ENCODE peak calls at places on chromosomes 5 and 9, in five cellular contexts. U is caudate nucleus, J is HL-60, Z is transverse colon, O is neuronal stem cell. L is an unnamed sample.

GRCh38 chr5:154524181-154524580 is 46.2 kb upstream of the HAND1 start:
- DNase-seq in U (no peak), J (no peak), Z (no peak), O (no peak), L (no peak)

GRCh38 chr9:124286292-124286931 is 28.7 kb downstream of the NEK6 start:
- DNase-seq in U (no peak), J (peak), Z (peak), O (no peak), L (peak)

GRCh38 chr5:19802686-19803085 is 185.3 kb downstream of the CDH18 start:
- DNase-seq in U (no peak), J (no peak), Z (no peak), O (peak), L (no peak)

GRCh38 chr5:67971223-67971830 is 244.2 kb upstream of the PIK3R1 start:
- DNase-seq in U (no peak), J (no peak), Z (peak), O (no peak), L (no peak)

GRCh38 chr5:38871211-38871610 is 25.4 kb downstream of the OSMR start:
- DNase-seq in U (no peak), J (no peak), Z (no peak), O (no peak), L (no peak)

GRCh38 chr9:93186151-93186715 is 2.3 kb downstream of the WNK2 start:
- DNase-seq in U (no peak), J (no peak), Z (no peak), O (no peak), L (no peak)

GRCh38 chr9:69755205-69755604 is 4.6 kb downstream of the PTAR1 start:
- DNase-seq in U (no peak), J (no peak), Z (no peak), O (no peak), L (no peak)

GRCh38 chr5:33842456-33842855 is 49.3 kb downstream of the ADAMTS12 start:
- DNase-seq in U (no peak), J (no peak), Z (no peak), O (no peak), L (no peak)

GRCh38 chr5:73861313-73861978 is 235.4 kb downstream of the ARHGEF28 start:
- DNase-seq in U (no peak), J (peak), Z (no peak), O (no peak), L (no peak)

GRCh38 chr5:143208781-143209510 is 194.5 kb downstream of the NR3C1 start:
- DNase-seq in U (no peak), J (no peak), Z (no peak), O (no peak), L (no peak)

GRCh38 chr5:134084166-134084565 is 30.3 kb upstream of the TCF7 start:
- DNase-seq in U (no peak), J (no peak), Z (no peak), O (no peak), L (no peak)

GRCh38 chr9:117400131-117400530 is 14.7 kb downstream of the ASTN2 start:
- DNase-seq in U (no peak), J (no peak), Z (no peak), O (no peak), L (no peak)

GRCh38 chr5:172144291-172144815 is 43.7 kb downstream of the STK10 start:
- DNase-seq in U (no peak), J (no peak), Z (peak), O (no peak), L (no peak)

GRCh38 chr9:125701351-125701750 is 5.7 kb downstream of the MAPKAP1 start:
- DNase-seq in U (no peak), J (no peak), Z (no peak), O (no peak), L (no peak)

GRCh38 chr5:87081511-87082372 is 185.9 kb upstream of the RASA1 start:
- DNase-seq in U (no peak), J (peak), Z (peak), O (no peak), L (no peak)

GRCh38 chr5:133376986-133377385 is 235.4 kb downstream of the FSTL4 start:
- DNase-seq in U (no peak), J (no peak), Z (no peak), O (no peak), L (peak)

GRCh38 chr5:111973946-111974345 is 217.0 kb upstream of the NREP start:
- DNase-seq in U (no peak), J (no peak), Z (no peak), O (no peak), L (no peak)

GRCh38 chr5:147530801-147531389 is 21.0 kb upstream of the DPYSL3 start:
- DNase-seq in U (no peak), J (no peak), Z (no peak), O (no peak), L (no peak)

GRCh38 chr5:143342607-143343006 is 60.9 kb downstream of the NR3C1 start:
- DNase-seq in U (no peak), J (no peak), Z (no peak), O (no peak), L (no peak)

GRCh38 chr5:53333160-53333559 is 147.3 kb upstream of the FST start:
- DNase-seq in U (no peak), J (no peak), Z (no peak), O (no peak), L (no peak)

GRCh38 chr5:27234916-27235315 is 196.5 kb upstream of the CDH9 start:
- DNase-seq in U (no peak), J (no peak), Z (no peak), O (no peak), L (no peak)

GRCh38 chr9:110555551-110555950 is 24.0 kb downstream of the SVEP1 start:
- DNase-seq in U (no peak), J (no peak), Z (no peak), O (no peak), L (no peak)

GRCh38 chr5:116411101-116411571 is 163.5 kb downstream of the SEMA6A start:
- DNase-seq in U (no peak), J (no peak), Z (no peak), O (no peak), L (no peak)

GRCh38 chr9:12224449-12224848 is 468.7 kb upstream of the TYRP1 start:
- DNase-seq in U (no peak), J (no peak), Z (no peak), O (no peak), L (no peak)

GRCh38 chr5:81424728-81425127 is 30.8 kb upstream of the ACOT12 start:
- DNase-seq in U (no peak), J (no peak), Z (no peak), O (no peak), L (no peak)

GRCh38 chr9:35691757-35692301 is 2.1 kb upstream of the TPM2 start:
- DNase-seq in U (no peak), J (no peak), Z (no peak), O (no peak), L (no peak)

GRCh38 chr9:134433101-134433500 is 106.8 kb downstream of the RXRA start:
- DNase-seq in U (no peak), J (no peak), Z (no peak), O (no peak), L (no peak)

GRCh38 chr9:134435527-134436355 is 109.5 kb downstream of the RXRA start:
- DNase-seq in U (no peak), J (no peak), Z (no peak), O (no peak), L (no peak)

GRCh38 chr9:134432471-134432870 is 106.2 kb downstream of the RXRA start:
- DNase-seq in U (no peak), J (no peak), Z (no peak), O (no peak), L (no peak)

GRCh38 chr9:134434896-134435506 is 108.7 kb downstream of the RXRA start:
- DNase-seq in U (peak), J (no peak), Z (peak), O (no peak), L (peak)

DNA sequence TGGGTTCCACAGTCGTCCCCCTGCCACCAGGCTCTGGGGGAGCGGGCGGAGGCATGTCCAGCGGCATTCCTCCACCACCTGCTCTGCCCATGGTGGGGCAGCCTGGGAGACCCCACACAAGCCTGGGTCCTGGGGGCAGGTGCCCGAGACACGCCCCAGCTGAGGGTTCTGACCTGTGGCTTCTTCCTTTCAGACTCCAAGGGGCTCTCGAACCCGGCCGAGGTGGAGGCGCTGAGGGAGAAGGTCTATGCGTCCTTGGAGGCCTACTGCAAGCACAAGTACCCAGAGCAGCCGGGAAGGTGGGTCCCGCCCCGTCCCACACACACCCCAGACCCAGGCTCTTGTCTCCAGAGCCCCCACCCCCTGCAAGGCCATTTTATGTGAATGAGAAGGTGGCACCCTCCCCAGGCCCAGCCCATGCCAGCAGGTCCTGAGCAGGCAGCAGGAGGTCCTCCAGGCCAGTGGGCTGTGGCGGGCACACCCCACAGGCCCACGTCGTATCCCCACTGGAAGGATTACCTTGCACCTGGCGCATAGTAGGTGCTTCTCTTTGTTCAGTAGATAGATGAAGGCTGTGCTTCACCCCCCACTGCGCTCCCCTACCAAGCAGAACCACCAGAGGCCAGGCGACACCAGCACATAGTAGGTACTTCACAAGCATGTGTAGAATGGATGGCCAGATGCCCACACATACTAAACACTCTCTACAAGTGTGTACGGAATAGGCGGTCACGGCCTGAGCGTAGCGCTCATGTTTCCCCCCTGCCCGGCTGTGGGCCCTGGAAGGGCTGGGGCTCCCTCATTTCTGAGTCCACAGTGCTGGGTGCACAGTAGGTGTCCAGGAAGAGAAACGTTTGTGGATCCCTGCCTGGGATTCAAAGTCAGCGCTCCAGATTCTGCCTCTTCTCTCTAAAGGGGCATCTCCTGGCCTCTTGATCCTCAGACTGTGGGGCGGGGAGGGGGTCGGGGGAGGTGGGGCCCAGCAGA is 107.9 kb downstream of the RXRA start:
- DNase-seq in U (no peak), J (no peak), Z (no peak), O (no peak), L (no peak)
- H3K27ac ChIP-seq in U (peak), J (no peak), Z (peak), O (peak), L (peak)

GRCh38 chr5:128965638-128966302 is 482 bp downstream of the SLC27A6 start:
- DNase-seq in U (no peak), J (no peak), Z (no peak), O (no peak), L (peak)
- H3K27ac ChIP-seq in U (no peak), J (no peak), Z (no peak), O (no peak), L (no peak)

GRCh38 chr5:139371482-139372435 is 11.3 kb downstream of the SLC23A1 start:
- DNase-seq in U (no peak), J (no peak), Z (no peak), O (no peak), L (no peak)

GRCh38 chr5:139368613-139369012 is 14.5 kb downstream of the SLC23A1 start:
- DNase-seq in U (no peak), J (no peak), Z (no peak), O (no peak), L (no peak)

GRCh38 chr5:139363937-139364336 is 19.2 kb downstream of the SLC23A1 start:
- DNase-seq in U (no peak), J (no peak), Z (no peak), O (no peak), L (no peak)

GRCh38 chr5:139364466-139364865 is 18.6 kb downstream of the SLC23A1 start:
- DNase-seq in U (no peak), J (no peak), Z (no peak), O (no peak), L (no peak)

GRCh38 chr5:139369181-139369580 is 13.9 kb downstream of the SLC23A1 start:
- DNase-seq in U (no peak), J (no peak), Z (no peak), O (no peak), L (no peak)
- H3K27ac ChIP-seq in U (no peak), J (no peak), Z (no peak), O (no peak), L (no peak)

GRCh38 chr9:120948824-120949223 is 22.2 kb upstream of the TRAF1 start:
- DNase-seq in U (no peak), J (no peak), Z (no peak), O (no peak), L (no peak)

GRCh38 chr9:120956862-120957261 is 30.3 kb upstream of the TRAF1 start:
- DNase-seq in U (no peak), J (no peak), Z (no peak), O (no peak), L (no peak)

GRCh38 chr9:120950421-120951388 is 24.1 kb upstream of the TRAF1 start:
- DNase-seq in U (no peak), J (no peak), Z (no peak), O (no peak), L (no peak)

GRCh38 chr9:120949290-120949689 is 22.7 kb upstream of the TRAF1 start:
- DNase-seq in U (no peak), J (no peak), Z (no peak), O (no peak), L (no peak)

DNA sequence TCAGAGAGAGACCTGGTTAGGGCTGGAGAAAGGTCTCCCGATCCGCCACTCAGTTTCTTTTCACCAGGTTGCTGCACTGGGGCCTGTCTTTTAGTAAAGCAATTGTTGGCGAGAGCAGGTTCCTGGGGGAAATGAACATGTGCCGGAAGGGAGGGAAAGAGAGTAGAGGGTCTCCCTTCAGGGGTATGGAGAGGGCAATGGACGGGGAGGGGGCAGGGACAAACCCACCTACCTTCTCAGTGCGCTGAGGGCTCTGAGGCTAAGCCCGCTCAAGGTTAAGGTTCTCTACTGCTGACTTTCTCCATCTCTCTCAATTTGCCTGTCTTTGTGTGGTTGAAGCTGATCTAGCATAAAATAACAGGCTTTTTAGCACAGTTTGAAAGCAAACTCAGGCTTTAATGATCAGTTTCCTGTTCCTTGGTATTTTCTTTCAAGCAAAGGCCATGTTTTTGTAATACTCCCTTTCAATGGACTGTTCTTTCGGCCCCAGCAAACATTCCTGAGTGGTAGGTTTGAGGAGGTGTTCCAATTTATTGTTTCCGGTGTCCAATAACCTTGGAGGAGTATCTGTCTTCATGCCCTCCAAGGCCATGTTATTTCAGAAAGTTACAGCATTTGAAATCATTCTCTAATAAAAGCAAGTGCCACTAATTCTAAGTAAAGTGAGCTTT is 25.5 kb upstream of the TRAF1 start:
- DNase-seq in U (no peak), J (no peak), Z (no peak), O (no peak), L (no peak)
- H3K27ac ChIP-seq in U (peak), J (no peak), Z (no peak), O (no peak), L (no peak)

GRCh38 chr5:132209901-132210545 is 17.6 kb downstream of the P4HA2 start:
- DNase-seq in U (no peak), J (no peak), Z (no peak), O (no peak), L (no peak)

GRCh38 chr5:132209131-132209530 is 18.5 kb downstream of the P4HA2 start:
- DNase-seq in U (no peak), J (no peak), Z (no peak), O (no peak), L (no peak)

GRCh38 chr5:132211787-132212186 is 15.9 kb downstream of the P4HA2 start:
- DNase-seq in U (no peak), J (no peak), Z (no peak), O (no peak), L (no peak)

GRCh38 chr5:132213666-132214065 is 14.0 kb downstream of the P4HA2 start:
- DNase-seq in U (no peak), J (no peak), Z (no peak), O (no peak), L (no peak)

DNA sequence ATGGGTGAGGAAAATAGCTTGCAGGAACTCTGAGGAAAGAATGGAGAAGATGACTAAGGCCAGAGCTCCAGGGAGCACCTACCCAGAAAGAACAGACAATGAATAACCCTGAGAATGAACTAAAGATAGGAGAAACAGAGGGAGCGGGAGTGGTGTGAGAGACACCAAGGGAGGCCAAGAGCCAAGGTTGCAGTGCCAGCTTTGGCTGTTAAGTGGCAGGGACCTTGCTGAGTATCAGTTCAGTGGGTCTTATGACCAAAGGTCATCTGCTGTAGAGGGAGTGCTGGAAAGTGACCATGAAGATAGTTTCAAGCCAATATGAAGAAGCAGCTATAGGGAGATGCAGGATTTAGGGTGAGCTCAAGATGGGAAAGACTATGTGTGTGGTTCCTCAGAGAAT is 16.7 kb downstream of the P4HA2 start:
- DNase-seq in U (no peak), J (no peak), Z (no peak), O (no peak), L (peak)
- H3K27ac ChIP-seq in U (no peak), J (no peak), Z (no peak), O (no peak), L (no peak)

GRCh38 chr5:43019293-43019614 is 20.9 kb downstream of the ANXA2R start:
- DNase-seq in U (no peak), J (no peak), Z (no peak), O (no peak), L (no peak)

GRCh38 chr5:43020294-43020711 is 19.8 kb downstream of the ANXA2R start:
- DNase-seq in U (no peak), J (no peak), Z (no peak), O (no peak), L (peak)

GRCh38 chr5:43017438-43017820 is 22.7 kb downstream of the ANXA2R start:
- DNase-seq in U (no peak), J (peak), Z (peak), O (no peak), L (peak)

GRCh38 chr5:43016217-43016779 is 23.8 kb downstream of the ANXA2R start:
- DNase-seq in U (no peak), J (no peak), Z (no peak), O (no peak), L (no peak)

DNA sequence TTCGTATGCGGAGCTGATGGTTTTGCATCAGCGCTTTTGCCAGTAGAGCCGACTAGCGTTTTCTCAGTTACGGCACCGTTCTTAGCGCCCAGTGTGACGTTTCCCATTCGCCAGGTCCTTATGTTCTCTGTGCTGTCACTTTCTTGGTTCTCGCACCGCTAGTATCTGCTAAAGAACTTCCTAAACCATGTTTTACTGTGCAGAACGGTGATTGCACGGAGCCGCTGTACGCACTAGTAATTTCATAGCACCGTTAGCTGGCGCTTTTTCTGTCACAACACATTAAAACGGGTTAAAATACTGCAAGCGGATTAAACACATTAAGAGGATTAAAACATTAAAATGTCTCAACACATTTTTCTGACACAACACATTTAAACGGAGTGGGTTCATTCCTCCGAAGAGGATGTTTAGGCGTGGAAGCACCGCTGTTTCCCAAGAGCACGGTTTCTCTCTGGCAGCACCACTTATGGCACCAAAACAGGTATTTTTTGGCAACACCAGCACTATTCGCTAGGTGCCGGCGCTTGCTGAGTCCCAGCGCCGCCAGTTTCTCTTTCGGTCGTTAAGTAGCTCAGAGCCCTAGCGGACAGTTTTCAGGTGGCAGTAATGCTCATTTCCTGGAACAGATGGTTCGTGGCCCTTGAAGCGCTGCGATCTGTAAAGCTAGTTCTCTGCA is 20.4 kb downstream of the ANXA2R start:
- DNase-seq in U (no peak), J (peak), Z (peak), O (no peak), L (peak)
- H3K27ac ChIP-seq in U (peak), J (peak), Z (peak), O (no peak), L (peak)

DNA sequence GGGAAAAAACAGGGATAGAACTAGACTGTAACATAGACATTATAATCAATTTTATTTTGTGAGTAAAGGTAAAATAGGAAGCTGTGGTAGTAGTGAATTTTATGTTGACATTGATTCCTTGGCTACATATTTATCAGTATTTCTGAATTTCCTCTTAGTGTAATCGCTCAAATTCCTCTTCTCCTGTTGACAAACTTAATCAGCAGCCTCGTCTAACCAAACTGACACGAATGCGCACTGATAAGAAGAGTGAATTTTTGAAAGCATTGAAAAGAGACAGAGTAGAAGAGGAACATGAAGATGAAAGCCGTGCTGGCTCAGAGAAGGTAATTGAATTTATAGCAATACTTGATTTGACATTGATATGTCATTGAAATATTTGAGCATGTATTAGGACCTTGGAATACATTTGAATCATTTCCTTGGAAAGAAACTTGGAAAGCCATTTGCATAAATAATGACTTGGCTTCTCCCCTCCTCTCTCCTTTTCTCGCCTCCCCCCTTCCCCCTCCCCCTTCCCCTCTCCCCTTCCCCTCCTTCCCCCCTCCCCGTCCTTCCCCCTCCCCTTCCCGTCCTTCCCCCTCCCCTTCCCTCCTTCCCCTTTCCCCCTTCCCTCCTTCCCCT is 75.5 kb downstream of the GPBP1 start:
- DNase-seq in U (no peak), J (no peak), Z (no peak), O (no peak), L (no peak)
- H3K27ac ChIP-seq in U (no peak), J (no peak), Z (no peak), O (no peak), L (no peak)